ENCODE peak calls at places on chromosome 21, in ten cellular contexts. One of them, this sample, is unnamed. For H3K4me1, the result is how much of the 10 kb centered on the place peaks cover.

GRCh38 chr21:33419538-33420123 is 16.4 kb downstream of the IFNGR2 start:
- DNase-seq in psoas muscle: no peak
- DNase-seq in pancreas: no peak
- DNase-seq in uterus: no peak
- DNase-seq in PC-9: no peak
- DNase-seq in body of pancreas: no peak
- DNase-seq in left ventricle myocardium inferior: no peak
- DNase-seq in colonic mucosa: no peak
- DNase-seq in heart right ventricle: no peak
- DNase-seq in tibial artery: peak
- DNase-seq in this sample: no peak

GRCh38 chr21:43375006-43375826 is 51.7 kb downstream of the SIK1 start:
- DNase-seq in psoas muscle: no peak
- DNase-seq in pancreas: peak
- DNase-seq in uterus: no peak
- DNase-seq in PC-9: no peak
- DNase-seq in body of pancreas: no peak
- DNase-seq in left ventricle myocardium inferior: no peak
- DNase-seq in colonic mucosa: no peak
- DNase-seq in heart right ventricle: peak
- DNase-seq in tibial artery: no peak
- DNase-seq in this sample: no peak

GRCh38 chr21:35943752-35944151 is 116.6 kb downstream of the SETD4 start:
- DNase-seq in psoas muscle: no peak
- DNase-seq in pancreas: no peak
- DNase-seq in uterus: no peak
- DNase-seq in PC-9: no peak
- DNase-seq in body of pancreas: no peak
- DNase-seq in left ventricle myocardium inferior: no peak
- DNase-seq in colonic mucosa: no peak
- DNase-seq in heart right ventricle: no peak
- DNase-seq in tibial artery: no peak
- DNase-seq in this sample: no peak

GRCh38 chr21:38351961-38352521 is 95.2 kb downstream of the KCNJ15 start:
- DNase-seq in psoas muscle: no peak
- DNase-seq in pancreas: no peak
- DNase-seq in uterus: no peak
- DNase-seq in PC-9: no peak
- DNase-seq in body of pancreas: no peak
- DNase-seq in left ventricle myocardium inferior: no peak
- DNase-seq in colonic mucosa: no peak
- DNase-seq in heart right ventricle: no peak
- DNase-seq in tibial artery: no peak
- DNase-seq in this sample: no peak

GRCh38 chr21:17462276-17462981 is 50.4 kb upstream of the CXADR start:
- DNase-seq in psoas muscle: no peak
- DNase-seq in pancreas: peak
- DNase-seq in uterus: no peak
- DNase-seq in PC-9: no peak
- DNase-seq in body of pancreas: peak
- DNase-seq in left ventricle myocardium inferior: no peak
- DNase-seq in colonic mucosa: peak
- DNase-seq in heart right ventricle: no peak
- DNase-seq in tibial artery: no peak
- DNase-seq in this sample: no peak

GRCh38 chr21:15063821-15064575 is 802 bp downstream of the NRIP1 start:
- DNase-seq in psoas muscle: peak
- DNase-seq in pancreas: peak
- DNase-seq in uterus: peak
- DNase-seq in PC-9: peak
- DNase-seq in body of pancreas: peak
- DNase-seq in left ventricle myocardium inferior: peak
- DNase-seq in colonic mucosa: peak
- DNase-seq in heart right ventricle: peak
- DNase-seq in tibial artery: peak
- DNase-seq in this sample: no peak

GRCh38 chr21:44939532-44940115 is at the start of gene SLX9:
- DNase-seq in psoas muscle: peak
- DNase-seq in pancreas: peak
- DNase-seq in uterus: peak
- DNase-seq in PC-9: peak
- DNase-seq in body of pancreas: peak
- DNase-seq in left ventricle myocardium inferior: peak
- DNase-seq in colonic mucosa: peak
- DNase-seq in heart right ventricle: peak
- DNase-seq in tibial artery: peak
- DNase-seq in this sample: no peak

GRCh38 chr21:33268736-33269441 is 2.7 kb downstream of the IL10RB start:
- DNase-seq in psoas muscle: no peak
- DNase-seq in pancreas: peak
- DNase-seq in uterus: no peak
- DNase-seq in PC-9: peak
- DNase-seq in body of pancreas: peak
- DNase-seq in left ventricle myocardium inferior: no peak
- DNase-seq in colonic mucosa: peak
- DNase-seq in heart right ventricle: no peak
- DNase-seq in tibial artery: no peak
- DNase-seq in this sample: no peak

GRCh38 chr21:39575778-39576177 is 37.0 kb upstream of the B3GALT5 start:
- DNase-seq in psoas muscle: no peak
- DNase-seq in pancreas: no peak
- DNase-seq in uterus: no peak
- DNase-seq in PC-9: no peak
- DNase-seq in body of pancreas: no peak
- DNase-seq in left ventricle myocardium inferior: no peak
- DNase-seq in colonic mucosa: no peak
- DNase-seq in heart right ventricle: no peak
- DNase-seq in tibial artery: no peak
- DNase-seq in this sample: no peak

GRCh38 chr21:45929477-45929876 is 52.1 kb upstream of the COL6A1 start:
- DNase-seq in psoas muscle: peak
- DNase-seq in pancreas: no peak
- DNase-seq in uterus: no peak
- DNase-seq in PC-9: no peak
- DNase-seq in body of pancreas: no peak
- DNase-seq in left ventricle myocardium inferior: no peak
- DNase-seq in colonic mucosa: no peak
- DNase-seq in heart right ventricle: no peak
- DNase-seq in tibial artery: no peak
- DNase-seq in this sample: no peak

GRCh38 chr21:31537872-31538576 is 121.5 kb upstream of the SOD1 start:
- DNase-seq in psoas muscle: no peak
- DNase-seq in pancreas: no peak
- DNase-seq in uterus: no peak
- DNase-seq in PC-9: no peak
- DNase-seq in body of pancreas: no peak
- DNase-seq in left ventricle myocardium inferior: no peak
- DNase-seq in colonic mucosa: no peak
- DNase-seq in heart right ventricle: no peak
- DNase-seq in tibial artery: no peak
- DNase-seq in this sample: no peak

GRCh38 chr21:16372546-16372945 is 642.8 kb downstream of the USP25 start:
- DNase-seq in psoas muscle: no peak
- DNase-seq in pancreas: no peak
- DNase-seq in uterus: no peak
- DNase-seq in PC-9: no peak
- DNase-seq in body of pancreas: no peak
- DNase-seq in left ventricle myocardium inferior: no peak
- DNase-seq in colonic mucosa: no peak
- DNase-seq in heart right ventricle: no peak
- DNase-seq in tibial artery: no peak
- DNase-seq in this sample: no peak

GRCh38 chr21:44998086-44998620 is 58.3 kb downstream of the SLX9 start:
- DNase-seq in psoas muscle: peak
- DNase-seq in pancreas: no peak
- DNase-seq in uterus: no peak
- DNase-seq in PC-9: no peak
- DNase-seq in body of pancreas: no peak
- DNase-seq in left ventricle myocardium inferior: no peak
- DNase-seq in colonic mucosa: no peak
- DNase-seq in heart right ventricle: peak
- DNase-seq in tibial artery: no peak
- DNase-seq in this sample: no peak

GRCh38 chr21:23886828-23887708 is 1720.2 kb downstream of the MRPL39 start:
- DNase-seq in psoas muscle: no peak
- DNase-seq in pancreas: no peak
- DNase-seq in uterus: no peak
- DNase-seq in PC-9: no peak
- DNase-seq in body of pancreas: no peak
- DNase-seq in left ventricle myocardium inferior: no peak
- DNase-seq in colonic mucosa: no peak
- DNase-seq in heart right ventricle: no peak
- DNase-seq in tibial artery: no peak
- DNase-seq in this sample: no peak
- TF ChIP-seq CTCF in psoas muscle: no peak
- TF ChIP-seq CTCF in pancreas: no peak
- TF ChIP-seq CTCF in uterus: no peak
- TF ChIP-seq CTCF in PC-9: no peak
- TF ChIP-seq CTCF in body of pancreas: no peak
- TF ChIP-seq CTCF in left ventricle myocardium inferior: no peak
- TF ChIP-seq CTCF in colonic mucosa: no peak
- TF ChIP-seq CTCF in heart right ventricle: no peak
- TF ChIP-seq CTCF in tibial artery: no peak
- TF ChIP-seq CTCF in this sample: no peak

DNA sequence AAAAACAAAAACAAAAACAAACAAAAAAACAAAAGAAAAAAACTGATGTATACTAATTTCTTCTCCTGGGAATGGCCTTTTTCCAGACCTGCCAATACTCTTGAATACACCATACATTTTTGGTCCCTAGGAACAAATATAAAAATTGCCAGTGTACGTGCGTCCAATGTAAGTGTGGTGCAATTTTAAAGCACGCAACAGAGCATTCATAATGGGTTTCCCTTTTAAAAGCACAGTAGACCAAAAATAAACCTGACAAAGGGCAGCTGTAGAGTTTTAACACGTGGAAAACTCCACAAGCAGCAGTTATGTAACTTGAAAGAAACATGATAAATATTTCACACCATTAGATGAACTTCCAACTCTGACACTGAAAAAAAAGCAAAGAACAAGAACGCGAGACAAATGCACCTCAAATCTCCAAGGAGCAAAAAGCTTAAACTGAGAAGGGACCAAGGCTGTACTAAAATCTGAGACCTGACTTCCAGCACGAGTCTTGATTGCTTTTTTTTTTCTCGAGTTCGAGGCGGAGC is 358 bp upstream of the JAM2 start:
- DNase-seq in psoas muscle: no peak
- DNase-seq in pancreas: no peak
- DNase-seq in uterus: no peak
- DNase-seq in PC-9: no peak
- DNase-seq in body of pancreas: no peak
- DNase-seq in left ventricle myocardium inferior: no peak
- DNase-seq in colonic mucosa: no peak
- DNase-seq in heart right ventricle: no peak
- DNase-seq in tibial artery: no peak
- DNase-seq in this sample: no peak
- H3K27ac ChIP-seq in psoas muscle: peak
- H3K27ac ChIP-seq in pancreas: no peak
- H3K27ac ChIP-seq in uterus: peak
- H3K27ac ChIP-seq in PC-9: no peak
- H3K27ac ChIP-seq in body of pancreas: peak
- H3K27ac ChIP-seq in left ventricle myocardium inferior: peak
- H3K27ac ChIP-seq in colonic mucosa: peak
- H3K27ac ChIP-seq in heart right ventricle: peak
- H3K27ac ChIP-seq in tibial artery: peak
- H3K27ac ChIP-seq in this sample: no peak

DNA sequence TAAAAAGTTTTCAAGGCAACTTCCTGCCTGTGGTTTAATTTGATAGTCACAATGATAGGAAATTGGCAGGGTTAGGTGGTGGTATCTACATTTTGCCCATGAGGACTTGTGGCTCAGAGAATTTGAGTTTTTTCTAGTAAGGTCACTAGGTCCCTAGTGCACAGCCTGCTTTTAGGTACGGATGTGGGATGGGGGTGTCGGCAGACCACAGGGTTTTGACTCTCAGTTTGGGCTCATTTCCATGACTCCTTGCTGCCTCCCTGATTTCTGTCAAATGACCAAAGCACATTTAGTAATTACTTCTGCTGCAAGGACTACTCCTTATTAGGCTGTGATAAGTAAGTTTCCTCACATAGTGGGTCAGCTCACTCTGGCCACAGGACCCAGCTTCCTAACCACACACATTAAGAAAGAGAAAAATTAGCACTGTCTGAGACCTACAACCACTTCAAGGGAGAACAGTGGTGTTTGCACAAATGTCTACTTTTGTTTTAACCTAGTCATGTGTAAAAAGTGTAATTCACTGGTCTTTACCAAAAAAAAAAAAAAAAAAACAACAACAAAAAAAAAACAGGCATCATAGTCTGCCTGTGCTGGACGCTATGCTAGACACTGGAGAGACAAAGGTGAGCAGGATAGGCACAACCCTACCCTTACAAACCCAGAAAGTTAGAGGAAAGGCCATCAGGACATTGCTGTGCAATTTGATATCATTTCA is 43.7 kb downstream of the MRPL39 start:
- DNase-seq in psoas muscle: no peak
- DNase-seq in pancreas: no peak
- DNase-seq in uterus: no peak
- DNase-seq in PC-9: no peak
- DNase-seq in body of pancreas: no peak
- DNase-seq in left ventricle myocardium inferior: no peak
- DNase-seq in colonic mucosa: no peak
- DNase-seq in heart right ventricle: no peak
- DNase-seq in tibial artery: no peak
- DNase-seq in this sample: no peak
- H3K4me1 ChIP-seq in psoas muscle: under half
- H3K4me1 ChIP-seq in pancreas: under half
- H3K4me1 ChIP-seq in uterus: under half
- H3K4me1 ChIP-seq in PC-9: under half
- H3K4me1 ChIP-seq in body of pancreas: under half
- H3K4me1 ChIP-seq in left ventricle myocardium inferior: under half
- H3K4me1 ChIP-seq in colonic mucosa: under half
- H3K4me1 ChIP-seq in heart right ventricle: under half
- H3K4me1 ChIP-seq in tibial artery: under half
- H3K4me1 ChIP-seq in this sample: under half

DNA sequence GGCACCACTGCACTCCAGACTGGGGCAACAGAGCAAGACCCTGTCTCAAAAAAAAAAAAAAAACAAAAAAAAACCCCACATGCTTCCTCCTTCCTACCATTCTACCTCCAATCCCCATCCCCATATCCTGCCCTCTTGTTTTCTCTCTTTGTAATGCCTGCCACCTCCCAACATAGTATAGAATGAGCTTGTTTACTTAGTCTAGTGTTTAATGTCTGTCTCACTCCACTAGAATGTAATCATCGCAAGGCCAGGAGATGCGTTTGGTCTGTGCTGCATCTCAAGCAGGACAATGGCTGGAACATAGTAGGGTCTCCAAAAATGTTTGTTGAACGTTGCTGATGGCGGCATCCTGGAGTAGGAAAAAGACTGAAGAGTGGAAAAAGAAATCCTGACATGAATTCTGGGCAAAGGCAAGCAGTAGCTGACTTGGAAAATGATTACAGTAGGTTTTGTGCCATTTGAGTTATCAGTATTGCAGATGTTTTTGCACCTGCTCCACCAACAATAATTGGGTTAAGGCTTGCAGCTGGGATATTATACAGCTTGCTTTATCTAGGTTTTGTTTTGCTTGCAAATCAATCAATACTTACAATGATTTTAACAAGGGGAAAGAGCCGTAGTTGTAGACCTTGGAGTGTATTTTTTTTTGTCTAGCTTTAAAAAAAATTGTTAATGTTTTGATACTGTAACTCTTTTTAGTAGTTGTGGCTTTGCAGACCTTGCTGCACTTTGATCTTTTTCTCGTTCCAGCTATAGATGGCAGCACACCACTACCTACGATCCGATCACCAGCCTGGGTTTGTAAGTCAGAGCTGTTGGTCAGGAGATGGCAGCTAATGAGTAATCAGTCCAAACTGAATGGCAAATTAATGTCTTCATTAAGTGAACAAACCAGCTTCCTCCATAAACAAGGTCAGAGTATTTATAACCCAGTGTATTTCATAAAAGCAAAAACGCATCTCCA is 62.4 kb downstream of the BACH1 start:
- DNase-seq in psoas muscle: no peak
- DNase-seq in pancreas: no peak
- DNase-seq in uterus: no peak
- DNase-seq in PC-9: no peak
- DNase-seq in body of pancreas: no peak
- DNase-seq in left ventricle myocardium inferior: no peak
- DNase-seq in colonic mucosa: no peak
- DNase-seq in heart right ventricle: no peak
- DNase-seq in tibial artery: no peak
- DNase-seq in this sample: no peak
- TF ChIP-seq CTCF in psoas muscle: no peak
- TF ChIP-seq CTCF in pancreas: no peak
- TF ChIP-seq CTCF in uterus: no peak
- TF ChIP-seq CTCF in PC-9: no peak
- TF ChIP-seq CTCF in body of pancreas: no peak
- TF ChIP-seq CTCF in left ventricle myocardium inferior: no peak
- TF ChIP-seq CTCF in colonic mucosa: no peak
- TF ChIP-seq CTCF in heart right ventricle: no peak
- TF ChIP-seq CTCF in tibial artery: no peak
- TF ChIP-seq CTCF in this sample: no peak